ENCODE peak calls at places on chromosomes 11 and 22, in four cellular contexts. I is astrocyte of the spinal cord, O is NB4, Y is brain microvascular endothelial cell. P is an unnamed sample.

GRCh38 chr11:31797227-31798056 is 13.7 kb downstream of the PAX6 start:
- DNase-seq in I (no peak), O (no peak), Y (no peak), P (no peak)

GRCh38 chr22:19848298-19849224 is 6.1 kb downstream of the GNB1L start:
- DNase-seq in I (no peak), O (no peak), Y (no peak), P (no peak)

GRCh38 chr11:77851513-77851912 is 30.6 kb downstream of the AAMDC start:
- DNase-seq in I (no peak), O (no peak), Y (no peak), P (no peak)

GRCh38 chr22:30872282-30873041 is 96.1 kb downstream of the MORC2 start:
- DNase-seq in I (no peak), O (no peak), Y (no peak), P (no peak)

GRCh38 chr11:45314900-45315299 is 28.8 kb upstream of the SYT13 start:
- DNase-seq in I (no peak), O (no peak), Y (no peak), P (no peak)

GRCh38 chr11:75931124-75931523 is 116.1 kb downstream of the UVRAG start:
- DNase-seq in I (peak; percentile 45), O (no peak), Y (peak; percentile 52), P (no peak)

GRCh38 chr11:35553831-35554230 is 28.4 kb upstream of the PAMR1 start:
- DNase-seq in I (peak; percentile 95), O (no peak), Y (peak; percentile 84), P (peak; percentile 41)

GRCh38 chr11:118136826-118137225 is 15.8 kb downstream of the SCN4B start:
- DNase-seq in I (no peak), O (no peak), Y (no peak), P (no peak)

GRCh38 chr11:88704505-88704904 is 361.3 kb downstream of the GRM5 start:
- DNase-seq in I (peak; percentile 8), O (peak; percentile 12), Y (peak; percentile 0), P (no peak)

GRCh38 chr11:128830290-128830813 is 36.7 kb downstream of the KCNJ1 start:
- DNase-seq in I (no peak), O (no peak), Y (no peak), P (no peak)

GRCh38 chr11:66727282-66727882 is 1.6 kb downstream of the SPTBN2 start:
- DNase-seq in I (peak; percentile 12), O (peak; percentile 68), Y (peak; percentile 11), P (no peak)

GRCh38 chr22:39900306-39901227 is at the start of gene GRAP2:
- DNase-seq in I (no peak), O (peak; percentile 70), Y (no peak), P (no peak)

GRCh38 chr11:10208045-10208674 is 85.9 kb downstream of the SBF2 start:
- DNase-seq in I (peak; percentile 69), O (peak; percentile 57), Y (no peak), P (peak; percentile 60)

GRCh38 chr11:133343951-133344350 is 188.3 kb downstream of the OPCML start:
- DNase-seq in I (peak; percentile 64), O (peak; percentile 70), Y (no peak), P (peak; percentile 87)

GRCh38 chr22:37330200-37331033 is 48.1 kb downstream of the CYTH4 start:
- DNase-seq in I (peak; percentile 75), O (peak; percentile 89), Y (peak; percentile 88), P (peak; percentile 80)

P was measured in H4.